ENCODE peak calls at places on chromosomes 11 and 22, in nine cellular contexts. One of them, this sample, is unnamed.

GRCh38 chr11:124875401-124875800 is 10.2 kb downstream of the ROBO3 start:
- DNase-seq in stimulated activated CD8-positive, alpha-beta memory T cell treated with anti-CD3 and anti-CD28 coated beads, Interleukin-2, amount 100 ng/mL, for 1 hour: no peak
- DNase-seq in LoVo: no peak
- DNase-seq in T47D: no peak
- DNase-seq in posterior cingulate gyrus: no peak
- DNase-seq in IMR-90: no peak
- DNase-seq in activated CD4-positive, alpha-beta T cell treated with anti-CD3 and anti-CD28 coated beads, Interleukin-2, amount 50 U/mL, for 1 hour: no peak
- DNase-seq in thoracic aorta: no peak
- DNase-seq in GM13977: no peak
- DNase-seq in this sample: no peak

GRCh38 chr11:114233755-114234154 is 62.4 kb upstream of the NNMT start:
- DNase-seq in stimulated activated CD8-positive, alpha-beta memory T cell treated with anti-CD3 and anti-CD28 coated beads, Interleukin-2, amount 100 ng/mL, for 1 hour: no peak
- DNase-seq in LoVo: no peak
- DNase-seq in T47D: peak
- DNase-seq in posterior cingulate gyrus: no peak
- DNase-seq in IMR-90: peak
- DNase-seq in activated CD4-positive, alpha-beta T cell treated with anti-CD3 and anti-CD28 coated beads, Interleukin-2, amount 50 U/mL, for 1 hour: no peak
- DNase-seq in thoracic aorta: no peak
- DNase-seq in GM13977: no peak
- DNase-seq in this sample: no peak

GRCh38 chr11:126480410-126481302 is 125.2 kb downstream of the ST3GAL4 start:
- DNase-seq in stimulated activated CD8-positive, alpha-beta memory T cell treated with anti-CD3 and anti-CD28 coated beads, Interleukin-2, amount 100 ng/mL, for 1 hour: peak
- DNase-seq in LoVo: peak
- DNase-seq in T47D: peak
- DNase-seq in posterior cingulate gyrus: peak
- DNase-seq in IMR-90: peak
- DNase-seq in activated CD4-positive, alpha-beta T cell treated with anti-CD3 and anti-CD28 coated beads, Interleukin-2, amount 50 U/mL, for 1 hour: peak
- DNase-seq in thoracic aorta: peak
- DNase-seq in GM13977: peak
- DNase-seq in this sample: peak

GRCh38 chr11:126212089-126212660 is 593 bp downstream of the FAM118B start:
- DNase-seq in stimulated activated CD8-positive, alpha-beta memory T cell treated with anti-CD3 and anti-CD28 coated beads, Interleukin-2, amount 100 ng/mL, for 1 hour: no peak
- DNase-seq in LoVo: no peak
- DNase-seq in T47D: no peak
- DNase-seq in posterior cingulate gyrus: no peak
- DNase-seq in IMR-90: peak
- DNase-seq in activated CD4-positive, alpha-beta T cell treated with anti-CD3 and anti-CD28 coated beads, Interleukin-2, amount 50 U/mL, for 1 hour: no peak
- DNase-seq in thoracic aorta: no peak
- DNase-seq in GM13977: no peak
- DNase-seq in this sample: no peak

GRCh38 chr22:32808038-32808445 is 6.5 kb downstream of the TIMP3 start:
- DNase-seq in stimulated activated CD8-positive, alpha-beta memory T cell treated with anti-CD3 and anti-CD28 coated beads, Interleukin-2, amount 100 ng/mL, for 1 hour: no peak
- DNase-seq in LoVo: no peak
- DNase-seq in T47D: no peak
- DNase-seq in posterior cingulate gyrus: no peak
- DNase-seq in IMR-90: no peak
- DNase-seq in activated CD4-positive, alpha-beta T cell treated with anti-CD3 and anti-CD28 coated beads, Interleukin-2, amount 50 U/mL, for 1 hour: no peak
- DNase-seq in thoracic aorta: no peak
- DNase-seq in GM13977: no peak
- DNase-seq in this sample: no peak

GRCh38 chr11:37710031-37710430 is 1112.0 kb upstream of the RAG2 start:
- DNase-seq in stimulated activated CD8-positive, alpha-beta memory T cell treated with anti-CD3 and anti-CD28 coated beads, Interleukin-2, amount 100 ng/mL, for 1 hour: no peak
- DNase-seq in LoVo: no peak
- DNase-seq in T47D: no peak
- DNase-seq in posterior cingulate gyrus: peak
- DNase-seq in IMR-90: peak
- DNase-seq in activated CD4-positive, alpha-beta T cell treated with anti-CD3 and anti-CD28 coated beads, Interleukin-2, amount 50 U/mL, for 1 hour: no peak
- DNase-seq in thoracic aorta: no peak
- DNase-seq in GM13977: no peak
- DNase-seq in this sample: no peak

GRCh38 chr11:86588566-86589090 is 83.8 kb downstream of the ME3 start:
- DNase-seq in stimulated activated CD8-positive, alpha-beta memory T cell treated with anti-CD3 and anti-CD28 coated beads, Interleukin-2, amount 100 ng/mL, for 1 hour: no peak
- DNase-seq in LoVo: no peak
- DNase-seq in T47D: peak
- DNase-seq in posterior cingulate gyrus: no peak
- DNase-seq in IMR-90: no peak
- DNase-seq in activated CD4-positive, alpha-beta T cell treated with anti-CD3 and anti-CD28 coated beads, Interleukin-2, amount 50 U/mL, for 1 hour: no peak
- DNase-seq in thoracic aorta: no peak
- DNase-seq in GM13977: no peak
- DNase-seq in this sample: no peak

GRCh38 chr11:86761978-86762377 is 38.4 kb upstream of the PRSS23 start:
- DNase-seq in stimulated activated CD8-positive, alpha-beta memory T cell treated with anti-CD3 and anti-CD28 coated beads, Interleukin-2, amount 100 ng/mL, for 1 hour: no peak
- DNase-seq in LoVo: no peak
- DNase-seq in T47D: no peak
- DNase-seq in posterior cingulate gyrus: no peak
- DNase-seq in IMR-90: peak
- DNase-seq in activated CD4-positive, alpha-beta T cell treated with anti-CD3 and anti-CD28 coated beads, Interleukin-2, amount 50 U/mL, for 1 hour: no peak
- DNase-seq in thoracic aorta: no peak
- DNase-seq in GM13977: no peak
- DNase-seq in this sample: no peak

GRCh38 chr22:31926969-31927368 is 17.4 kb upstream of the YWHAH start:
- DNase-seq in stimulated activated CD8-positive, alpha-beta memory T cell treated with anti-CD3 and anti-CD28 coated beads, Interleukin-2, amount 100 ng/mL, for 1 hour: no peak
- DNase-seq in LoVo: no peak
- DNase-seq in T47D: peak
- DNase-seq in posterior cingulate gyrus: peak
- DNase-seq in IMR-90: no peak
- DNase-seq in activated CD4-positive, alpha-beta T cell treated with anti-CD3 and anti-CD28 coated beads, Interleukin-2, amount 50 U/mL, for 1 hour: no peak
- DNase-seq in thoracic aorta: no peak
- DNase-seq in GM13977: peak
- DNase-seq in this sample: no peak

GRCh38 chr22:38127869-38128268 is 17.4 kb upstream of the BAIAP2L2 start:
- DNase-seq in stimulated activated CD8-positive, alpha-beta memory T cell treated with anti-CD3 and anti-CD28 coated beads, Interleukin-2, amount 100 ng/mL, for 1 hour: no peak
- DNase-seq in LoVo: no peak
- DNase-seq in T47D: no peak
- DNase-seq in posterior cingulate gyrus: no peak
- DNase-seq in IMR-90: no peak
- DNase-seq in activated CD4-positive, alpha-beta T cell treated with anti-CD3 and anti-CD28 coated beads, Interleukin-2, amount 50 U/mL, for 1 hour: no peak
- DNase-seq in thoracic aorta: no peak
- DNase-seq in GM13977: no peak
- DNase-seq in this sample: no peak

GRCh38 chr22:35930933-35931332 is 97.7 kb downstream of the RBFOX2 start:
- DNase-seq in stimulated activated CD8-positive, alpha-beta memory T cell treated with anti-CD3 and anti-CD28 coated beads, Interleukin-2, amount 100 ng/mL, for 1 hour: no peak
- DNase-seq in LoVo: peak
- DNase-seq in T47D: peak
- DNase-seq in posterior cingulate gyrus: no peak
- DNase-seq in IMR-90: peak
- DNase-seq in activated CD4-positive, alpha-beta T cell treated with anti-CD3 and anti-CD28 coated beads, Interleukin-2, amount 50 U/mL, for 1 hour: no peak
- DNase-seq in thoracic aorta: no peak
- DNase-seq in GM13977: peak
- DNase-seq in this sample: peak

GRCh38 chr11:79414644-79415317 is 26.0 kb downstream of the TENM4 start:
- DNase-seq in stimulated activated CD8-positive, alpha-beta memory T cell treated with anti-CD3 and anti-CD28 coated beads, Interleukin-2, amount 100 ng/mL, for 1 hour: no peak
- DNase-seq in LoVo: no peak
- DNase-seq in T47D: no peak
- DNase-seq in posterior cingulate gyrus: no peak
- DNase-seq in IMR-90: peak
- DNase-seq in activated CD4-positive, alpha-beta T cell treated with anti-CD3 and anti-CD28 coated beads, Interleukin-2, amount 50 U/mL, for 1 hour: no peak
- DNase-seq in thoracic aorta: no peak
- DNase-seq in GM13977: no peak
- DNase-seq in this sample: no peak

GRCh38 chr22:36928826-36929535 is 15.6 kb downstream of the CSF2RB start:
- DNase-seq in stimulated activated CD8-positive, alpha-beta memory T cell treated with anti-CD3 and anti-CD28 coated beads, Interleukin-2, amount 100 ng/mL, for 1 hour: no peak
- DNase-seq in LoVo: no peak
- DNase-seq in T47D: no peak
- DNase-seq in posterior cingulate gyrus: no peak
- DNase-seq in IMR-90: no peak
- DNase-seq in activated CD4-positive, alpha-beta T cell treated with anti-CD3 and anti-CD28 coated beads, Interleukin-2, amount 50 U/mL, for 1 hour: no peak
- DNase-seq in thoracic aorta: no peak
- DNase-seq in GM13977: no peak
- DNase-seq in this sample: no peak

GRCh38 chr11:61023086-61024035 is 51.9 kb downstream of the CD6 start:
- DNase-seq in stimulated activated CD8-positive, alpha-beta memory T cell treated with anti-CD3 and anti-CD28 coated beads, Interleukin-2, amount 100 ng/mL, for 1 hour: no peak
- DNase-seq in LoVo: no peak
- DNase-seq in T47D: no peak
- DNase-seq in posterior cingulate gyrus: no peak
- DNase-seq in IMR-90: no peak
- DNase-seq in activated CD4-positive, alpha-beta T cell treated with anti-CD3 and anti-CD28 coated beads, Interleukin-2, amount 50 U/mL, for 1 hour: peak
- DNase-seq in thoracic aorta: no peak
- DNase-seq in GM13977: no peak
- DNase-seq in this sample: no peak

GRCh38 chr11:101553891-101554292 is 29.9 kb downstream of the TRPC6 start:
- DNase-seq in stimulated activated CD8-positive, alpha-beta memory T cell treated with anti-CD3 and anti-CD28 coated beads, Interleukin-2, amount 100 ng/mL, for 1 hour: no peak
- DNase-seq in LoVo: no peak
- DNase-seq in T47D: no peak
- DNase-seq in posterior cingulate gyrus: no peak
- DNase-seq in IMR-90: peak
- DNase-seq in activated CD4-positive, alpha-beta T cell treated with anti-CD3 and anti-CD28 coated beads, Interleukin-2, amount 50 U/mL, for 1 hour: no peak
- DNase-seq in thoracic aorta: no peak
- DNase-seq in GM13977: peak
- DNase-seq in this sample: no peak

GRCh38 chr11:12893787-12894672 is 115.1 kb upstream of the RASSF10 start:
- DNase-seq in stimulated activated CD8-positive, alpha-beta memory T cell treated with anti-CD3 and anti-CD28 coated beads, Interleukin-2, amount 100 ng/mL, for 1 hour: peak
- DNase-seq in LoVo: peak
- DNase-seq in T47D: peak
- DNase-seq in posterior cingulate gyrus: peak
- DNase-seq in IMR-90: peak
- DNase-seq in activated CD4-positive, alpha-beta T cell treated with anti-CD3 and anti-CD28 coated beads, Interleukin-2, amount 50 U/mL, for 1 hour: peak
- DNase-seq in thoracic aorta: no peak
- DNase-seq in GM13977: peak
- DNase-seq in this sample: peak

GRCh38 chr11:72081856-72082255 is 1.2 kb downstream of the LRRC51 start:
- DNase-seq in stimulated activated CD8-positive, alpha-beta memory T cell treated with anti-CD3 and anti-CD28 coated beads, Interleukin-2, amount 100 ng/mL, for 1 hour: no peak
- DNase-seq in LoVo: no peak
- DNase-seq in T47D: peak
- DNase-seq in posterior cingulate gyrus: no peak
- DNase-seq in IMR-90: no peak
- DNase-seq in activated CD4-positive, alpha-beta T cell treated with anti-CD3 and anti-CD28 coated beads, Interleukin-2, amount 50 U/mL, for 1 hour: no peak
- DNase-seq in thoracic aorta: no peak
- DNase-seq in GM13977: no peak
- DNase-seq in this sample: no peak

GRCh38 chr11:34209809-34210208 is 104.4 kb downstream of the NAT10 start:
- DNase-seq in stimulated activated CD8-positive, alpha-beta memory T cell treated with anti-CD3 and anti-CD28 coated beads, Interleukin-2, amount 100 ng/mL, for 1 hour: no peak
- DNase-seq in LoVo: no peak
- DNase-seq in T47D: peak
- DNase-seq in posterior cingulate gyrus: no peak
- DNase-seq in IMR-90: no peak
- DNase-seq in activated CD4-positive, alpha-beta T cell treated with anti-CD3 and anti-CD28 coated beads, Interleukin-2, amount 50 U/mL, for 1 hour: no peak
- DNase-seq in thoracic aorta: no peak
- DNase-seq in GM13977: no peak
- DNase-seq in this sample: no peak

GRCh38 chr22:22141031-22141430 is 103.6 kb upstream of the VPREB1 start:
- DNase-seq in stimulated activated CD8-positive, alpha-beta memory T cell treated with anti-CD3 and anti-CD28 coated beads, Interleukin-2, amount 100 ng/mL, for 1 hour: no peak
- DNase-seq in LoVo: no peak
- DNase-seq in T47D: no peak
- DNase-seq in posterior cingulate gyrus: no peak
- DNase-seq in IMR-90: no peak
- DNase-seq in activated CD4-positive, alpha-beta T cell treated with anti-CD3 and anti-CD28 coated beads, Interleukin-2, amount 50 U/mL, for 1 hour: no peak
- DNase-seq in thoracic aorta: no peak
- DNase-seq in GM13977: no peak
- DNase-seq in this sample: no peak

GRCh38 chr22:22858559-22858937 is 29.1 kb upstream of the IGLL5 start:
- DNase-seq in stimulated activated CD8-positive, alpha-beta memory T cell treated with anti-CD3 and anti-CD28 coated beads, Interleukin-2, amount 100 ng/mL, for 1 hour: no peak
- DNase-seq in LoVo: no peak
- DNase-seq in T47D: no peak
- DNase-seq in posterior cingulate gyrus: no peak
- DNase-seq in IMR-90: no peak
- DNase-seq in activated CD4-positive, alpha-beta T cell treated with anti-CD3 and anti-CD28 coated beads, Interleukin-2, amount 50 U/mL, for 1 hour: no peak
- DNase-seq in thoracic aorta: no peak
- DNase-seq in GM13977: no peak
- DNase-seq in this sample: no peak

GRCh38 chr11:29801561-29801960 is 215.3 kb downstream of the KCNA4 start:
- DNase-seq in stimulated activated CD8-positive, alpha-beta memory T cell treated with anti-CD3 and anti-CD28 coated beads, Interleukin-2, amount 100 ng/mL, for 1 hour: no peak
- DNase-seq in LoVo: no peak
- DNase-seq in T47D: no peak
- DNase-seq in posterior cingulate gyrus: no peak
- DNase-seq in IMR-90: no peak
- DNase-seq in activated CD4-positive, alpha-beta T cell treated with anti-CD3 and anti-CD28 coated beads, Interleukin-2, amount 50 U/mL, for 1 hour: no peak
- DNase-seq in thoracic aorta: no peak
- DNase-seq in GM13977: no peak
- DNase-seq in this sample: no peak

GRCh38 chr11:27438595-27438981 is 34.0 kb downstream of the LGR4 start:
- DNase-seq in stimulated activated CD8-positive, alpha-beta memory T cell treated with anti-CD3 and anti-CD28 coated beads, Interleukin-2, amount 100 ng/mL, for 1 hour: no peak
- DNase-seq in LoVo: no peak
- DNase-seq in T47D: no peak
- DNase-seq in posterior cingulate gyrus: no peak
- DNase-seq in IMR-90: no peak
- DNase-seq in activated CD4-positive, alpha-beta T cell treated with anti-CD3 and anti-CD28 coated beads, Interleukin-2, amount 50 U/mL, for 1 hour: no peak
- DNase-seq in thoracic aorta: no peak
- DNase-seq in GM13977: no peak
- DNase-seq in this sample: no peak

GRCh38 chr11:71084306-71085012 is 167.9 kb downstream of the SHANK2 start:
- DNase-seq in stimulated activated CD8-positive, alpha-beta memory T cell treated with anti-CD3 and anti-CD28 coated beads, Interleukin-2, amount 100 ng/mL, for 1 hour: no peak
- DNase-seq in LoVo: no peak
- DNase-seq in T47D: no peak
- DNase-seq in posterior cingulate gyrus: no peak
- DNase-seq in IMR-90: no peak
- DNase-seq in activated CD4-positive, alpha-beta T cell treated with anti-CD3 and anti-CD28 coated beads, Interleukin-2, amount 50 U/mL, for 1 hour: no peak
- DNase-seq in thoracic aorta: no peak
- DNase-seq in GM13977: no peak
- DNase-seq in this sample: no peak